ENCODE peak calls at places on chromosomes 5 and 9, in seven cellular contexts. One of them, this sample, is unnamed.

GRCh38 chr5:132526974-132527564 is 16.3 kb downstream of the IL5 start:
- DNase-seq in Peyer's patch: no peak
- DNase-seq in lower lobe of right lung: no peak
- DNase-seq in iPS DF 19.7: no peak
- DNase-seq in A549: no peak
- DNase-seq in GM18507: no peak
- DNase-seq in effector CD4-positive, alpha-beta T cell: no peak
- DNase-seq in this sample: no peak

GRCh38 chr5:8013951-8014844 is 145.2 kb downstream of the MTRR start:
- DNase-seq in Peyer's patch: no peak
- DNase-seq in lower lobe of right lung: no peak
- DNase-seq in iPS DF 19.7: no peak
- DNase-seq in A549: no peak
- DNase-seq in GM18507: no peak
- DNase-seq in effector CD4-positive, alpha-beta T cell: no peak
- DNase-seq in this sample: no peak

GRCh38 chr5:53426878-53427277 is 53.6 kb upstream of the FST start:
- DNase-seq in Peyer's patch: no peak
- DNase-seq in lower lobe of right lung: no peak
- DNase-seq in iPS DF 19.7: no peak
- DNase-seq in A549: no peak
- DNase-seq in GM18507: no peak
- DNase-seq in effector CD4-positive, alpha-beta T cell: no peak
- DNase-seq in this sample: no peak

GRCh38 chr5:84816746-84817547 is 432.3 kb upstream of the EDIL3 start:
- DNase-seq in Peyer's patch: no peak
- DNase-seq in lower lobe of right lung: no peak
- DNase-seq in iPS DF 19.7: no peak
- DNase-seq in A549: no peak
- DNase-seq in GM18507: no peak
- DNase-seq in effector CD4-positive, alpha-beta T cell: no peak
- DNase-seq in this sample: no peak

GRCh38 chr5:135213466-135214239 is 179.6 kb upstream of the PITX1 start:
- DNase-seq in Peyer's patch: no peak
- DNase-seq in lower lobe of right lung: no peak
- DNase-seq in iPS DF 19.7: no peak
- DNase-seq in A549: no peak
- DNase-seq in GM18507: no peak
- DNase-seq in effector CD4-positive, alpha-beta T cell: no peak
- DNase-seq in this sample: no peak

GRCh38 chr9:126947529-126947928 is 32.9 kb downstream of the RALGPS1 start:
- DNase-seq in Peyer's patch: no peak
- DNase-seq in lower lobe of right lung: no peak
- DNase-seq in iPS DF 19.7: no peak
- DNase-seq in A549: no peak
- DNase-seq in GM18507: no peak
- DNase-seq in effector CD4-positive, alpha-beta T cell: no peak
- DNase-seq in this sample: no peak

GRCh38 chr5:155343468-155343867 is 329.9 kb downstream of the KIF4B start:
- DNase-seq in Peyer's patch: no peak
- DNase-seq in lower lobe of right lung: no peak
- DNase-seq in iPS DF 19.7: no peak
- DNase-seq in A549: no peak
- DNase-seq in GM18507: no peak
- DNase-seq in effector CD4-positive, alpha-beta T cell: no peak
- DNase-seq in this sample: no peak

GRCh38 chr9:109094268-109094667 is 25.5 kb downstream of the TMEM245 start:
- DNase-seq in Peyer's patch: no peak
- DNase-seq in lower lobe of right lung: no peak
- DNase-seq in iPS DF 19.7: no peak
- DNase-seq in A549: no peak
- DNase-seq in GM18507: no peak
- DNase-seq in effector CD4-positive, alpha-beta T cell: no peak
- DNase-seq in this sample: no peak

GRCh38 chr9:113215142-113215541 is 5.9 kb downstream of the FKBP15 start:
- DNase-seq in Peyer's patch: no peak
- DNase-seq in lower lobe of right lung: no peak
- DNase-seq in iPS DF 19.7: no peak
- DNase-seq in A549: no peak
- DNase-seq in GM18507: no peak
- DNase-seq in effector CD4-positive, alpha-beta T cell: no peak
- DNase-seq in this sample: no peak

GRCh38 chr5:92749943-92750342 is 831.1 kb downstream of the NR2F1-AS1 start:
- DNase-seq in Peyer's patch: no peak
- DNase-seq in lower lobe of right lung: no peak
- DNase-seq in iPS DF 19.7: peak
- DNase-seq in A549: peak
- DNase-seq in GM18507: no peak
- DNase-seq in effector CD4-positive, alpha-beta T cell: no peak
- DNase-seq in this sample: peak

GRCh38 chr9:84374516-84374915 is 34.0 kb upstream of the SLC28A3 start:
- DNase-seq in Peyer's patch: no peak
- DNase-seq in lower lobe of right lung: no peak
- DNase-seq in iPS DF 19.7: no peak
- DNase-seq in A549: no peak
- DNase-seq in GM18507: no peak
- DNase-seq in effector CD4-positive, alpha-beta T cell: no peak
- DNase-seq in this sample: no peak

GRCh38 chr9:109323771-109324170 is 2.9 kb upstream of the EPB41L4B start:
- DNase-seq in Peyer's patch: no peak
- DNase-seq in lower lobe of right lung: no peak
- DNase-seq in iPS DF 19.7: no peak
- DNase-seq in A549: no peak
- DNase-seq in GM18507: no peak
- DNase-seq in effector CD4-positive, alpha-beta T cell: no peak
- DNase-seq in this sample: no peak

GRCh38 chr5:134567651-134568338 is 42.3 kb downstream of the JADE2 start:
- DNase-seq in Peyer's patch: no peak
- DNase-seq in lower lobe of right lung: peak
- DNase-seq in iPS DF 19.7: no peak
- DNase-seq in A549: no peak
- DNase-seq in GM18507: no peak
- DNase-seq in effector CD4-positive, alpha-beta T cell: no peak
- DNase-seq in this sample: no peak

GRCh38 chr5:78288246-78288645 is 6.3 kb downstream of the AP3B1 start:
- DNase-seq in Peyer's patch: no peak
- DNase-seq in lower lobe of right lung: no peak
- DNase-seq in iPS DF 19.7: no peak
- DNase-seq in A549: no peak
- DNase-seq in GM18507: no peak
- DNase-seq in effector CD4-positive, alpha-beta T cell: no peak
- DNase-seq in this sample: no peak